ENCODE peak calls at places on chromosomes 13 and 19, in ten cellular contexts. One of them, this sample, is unnamed.
A peak's percentile ranks its signal among the peaks of the same experiment; 100 is the strongest.

GRCh38 chr13:49810464-49810824 is 18.0 kb upstream of the KPNA3 start:
- DNase-seq in heart left ventricle: no peak
- DNase-seq in fibroblast of mammary gland: no peak
- DNase-seq in body of pancreas: no peak
- DNase-seq in GM12865: no peak
- DNase-seq in kidney epithelial cell: no peak
- DNase-seq in cardiac muscle cell: no peak
- DNase-seq in stomach: no peak
- DNase-seq in foreskin fibroblast: no peak
- DNase-seq in fibroblast of lung: no peak
- DNase-seq in this sample: no peak

GRCh38 chr13:84418041-84418440 is 535.8 kb upstream of the SLITRK1 start:
- DNase-seq in heart left ventricle: no peak
- DNase-seq in fibroblast of mammary gland: no peak
- DNase-seq in body of pancreas: no peak
- DNase-seq in GM12865: no peak
- DNase-seq in kidney epithelial cell: no peak
- DNase-seq in cardiac muscle cell: no peak
- DNase-seq in stomach: no peak
- DNase-seq in foreskin fibroblast: no peak
- DNase-seq in fibroblast of lung: no peak
- DNase-seq in this sample: no peak

GRCh38 chr13:38223093-38223492 is 126.6 kb upstream of the UFM1 start:
- DNase-seq in heart left ventricle: no peak
- DNase-seq in fibroblast of mammary gland: peak; percentile 30
- DNase-seq in body of pancreas: no peak
- DNase-seq in GM12865: no peak
- DNase-seq in kidney epithelial cell: no peak
- DNase-seq in cardiac muscle cell: peak; percentile 64
- DNase-seq in stomach: no peak
- DNase-seq in foreskin fibroblast: no peak
- DNase-seq in fibroblast of lung: peak; percentile 52
- DNase-seq in this sample: no peak

GRCh38 chr13:25738797-25739196 is 313.0 kb downstream of the SHISA2 start:
- DNase-seq in heart left ventricle: no peak
- DNase-seq in fibroblast of mammary gland: no peak
- DNase-seq in body of pancreas: no peak
- DNase-seq in GM12865: no peak
- DNase-seq in kidney epithelial cell: no peak
- DNase-seq in cardiac muscle cell: peak; percentile 15
- DNase-seq in stomach: no peak
- DNase-seq in foreskin fibroblast: no peak
- DNase-seq in fibroblast of lung: no peak
- DNase-seq in this sample: no peak

GRCh38 chr19:51600940-51601575 is 29.1 kb downstream of the SIGLEC5 start:
- DNase-seq in heart left ventricle: no peak
- DNase-seq in fibroblast of mammary gland: no peak
- DNase-seq in body of pancreas: no peak
- DNase-seq in GM12865: peak; percentile 82
- DNase-seq in kidney epithelial cell: no peak
- DNase-seq in cardiac muscle cell: peak; percentile 2
- DNase-seq in stomach: no peak
- DNase-seq in foreskin fibroblast: no peak
- DNase-seq in fibroblast of lung: no peak
- DNase-seq in this sample: no peak

GRCh38 chr19:47106819-47107200 is 6.8 kb downstream of the ZC3H4 start:
- DNase-seq in heart left ventricle: no peak
- DNase-seq in fibroblast of mammary gland: peak; percentile 84
- DNase-seq in body of pancreas: no peak
- DNase-seq in GM12865: no peak
- DNase-seq in kidney epithelial cell: no peak
- DNase-seq in cardiac muscle cell: peak; percentile 45
- DNase-seq in stomach: no peak
- DNase-seq in foreskin fibroblast: peak; percentile 54
- DNase-seq in fibroblast of lung: peak; percentile 58
- DNase-seq in this sample: no peak

GRCh38 chr13:37561031-37561430 is 37.5 kb downstream of the POSTN start:
- DNase-seq in heart left ventricle: no peak
- DNase-seq in fibroblast of mammary gland: no peak
- DNase-seq in body of pancreas: no peak
- DNase-seq in GM12865: no peak
- DNase-seq in kidney epithelial cell: no peak
- DNase-seq in cardiac muscle cell: no peak
- DNase-seq in stomach: no peak
- DNase-seq in foreskin fibroblast: no peak
- DNase-seq in fibroblast of lung: peak; percentile 25
- DNase-seq in this sample: no peak

GRCh38 chr13:112641456-112641855 is 48.4 kb upstream of the ATP11A start:
- DNase-seq in heart left ventricle: no peak
- DNase-seq in fibroblast of mammary gland: no peak
- DNase-seq in body of pancreas: peak; percentile 78
- DNase-seq in GM12865: no peak
- DNase-seq in kidney epithelial cell: no peak
- DNase-seq in cardiac muscle cell: no peak
- DNase-seq in stomach: no peak
- DNase-seq in foreskin fibroblast: no peak
- DNase-seq in fibroblast of lung: no peak
- DNase-seq in this sample: no peak

GRCh38 chr13:48402325-48402962 is 10.5 kb downstream of the LPAR6 start:
- DNase-seq in heart left ventricle: no peak
- DNase-seq in fibroblast of mammary gland: no peak
- DNase-seq in body of pancreas: no peak
- DNase-seq in GM12865: peak; percentile 35
- DNase-seq in kidney epithelial cell: no peak
- DNase-seq in cardiac muscle cell: no peak
- DNase-seq in stomach: no peak
- DNase-seq in foreskin fibroblast: peak; percentile 7
- DNase-seq in fibroblast of lung: no peak
- DNase-seq in this sample: no peak

GRCh38 chr13:35940734-35941133 is 190.4 kb downstream of the DCLK1 start:
- DNase-seq in heart left ventricle: no peak
- DNase-seq in fibroblast of mammary gland: no peak
- DNase-seq in body of pancreas: no peak
- DNase-seq in GM12865: no peak
- DNase-seq in kidney epithelial cell: no peak
- DNase-seq in cardiac muscle cell: no peak
- DNase-seq in stomach: no peak
- DNase-seq in foreskin fibroblast: no peak
- DNase-seq in fibroblast of lung: no peak
- DNase-seq in this sample: no peak

GRCh38 chr13:41315466-41316047 is 4.5 kb downstream of the NAA16 start:
- DNase-seq in heart left ventricle: no peak
- DNase-seq in fibroblast of mammary gland: peak; percentile 46
- DNase-seq in body of pancreas: no peak
- DNase-seq in GM12865: peak; percentile 33
- DNase-seq in kidney epithelial cell: no peak
- DNase-seq in cardiac muscle cell: no peak
- DNase-seq in stomach: no peak
- DNase-seq in foreskin fibroblast: no peak
- DNase-seq in fibroblast of lung: peak; percentile 28
- DNase-seq in this sample: no peak

GRCh38 chr13:66634384-66634783 is 595.8 kb downstream of the PCDH9 start:
- DNase-seq in heart left ventricle: no peak
- DNase-seq in fibroblast of mammary gland: no peak
- DNase-seq in body of pancreas: no peak
- DNase-seq in GM12865: no peak
- DNase-seq in kidney epithelial cell: no peak
- DNase-seq in cardiac muscle cell: no peak
- DNase-seq in stomach: no peak
- DNase-seq in foreskin fibroblast: peak; percentile 17
- DNase-seq in fibroblast of lung: peak; percentile 47
- DNase-seq in this sample: no peak

GRCh38 chr13:113592571-113592970 is 8.0 kb downstream of the TFDP1 start:
- DNase-seq in heart left ventricle: no peak
- DNase-seq in fibroblast of mammary gland: no peak
- DNase-seq in body of pancreas: peak; percentile 0
- DNase-seq in GM12865: no peak
- DNase-seq in kidney epithelial cell: no peak
- DNase-seq in cardiac muscle cell: no peak
- DNase-seq in stomach: peak; percentile 5
- DNase-seq in foreskin fibroblast: no peak
- DNase-seq in fibroblast of lung: no peak
- DNase-seq in this sample: no peak

GRCh38 chr19:6464070-6464873 is at the start of gene CRB3:
- DNase-seq in heart left ventricle: no peak
- DNase-seq in fibroblast of mammary gland: no peak
- DNase-seq in body of pancreas: peak; percentile 97
- DNase-seq in GM12865: no peak
- DNase-seq in kidney epithelial cell: no peak
- DNase-seq in cardiac muscle cell: no peak
- DNase-seq in stomach: peak; percentile 96
- DNase-seq in foreskin fibroblast: no peak
- DNase-seq in fibroblast of lung: no peak
- DNase-seq in this sample: peak; percentile 96

GRCh38 chr19:45406165-45406956 is at the start of gene POLR1G:
- DNase-seq in heart left ventricle: peak; percentile 83
- DNase-seq in fibroblast of mammary gland: peak; percentile 78
- DNase-seq in body of pancreas: peak; percentile 82
- DNase-seq in GM12865: peak; percentile 87
- DNase-seq in kidney epithelial cell: no peak
- DNase-seq in cardiac muscle cell: peak; percentile 84
- DNase-seq in stomach: peak; percentile 78
- DNase-seq in foreskin fibroblast: peak; percentile 61
- DNase-seq in fibroblast of lung: peak; percentile 86
- DNase-seq in this sample: peak; percentile 90
- TF ChIP-seq CTCF in heart left ventricle: no peak
- TF ChIP-seq CTCF in fibroblast of mammary gland: no peak
- TF ChIP-seq CTCF in body of pancreas: peak; percentile 22
- TF ChIP-seq CTCF in GM12865: no peak
- TF ChIP-seq CTCF in kidney epithelial cell: no peak
- TF ChIP-seq CTCF in cardiac muscle cell: no peak
- TF ChIP-seq CTCF in stomach: no peak
- TF ChIP-seq CTCF in foreskin fibroblast: no peak
- TF ChIP-seq CTCF in fibroblast of lung: no peak
- TF ChIP-seq CTCF in this sample: no peak

GRCh38 chr19:5188548-5189317 is 151.9 kb downstream of the PTPRS start:
- DNase-seq in heart left ventricle: no peak
- DNase-seq in fibroblast of mammary gland: no peak
- DNase-seq in body of pancreas: no peak
- DNase-seq in GM12865: no peak
- DNase-seq in kidney epithelial cell: no peak
- DNase-seq in cardiac muscle cell: no peak
- DNase-seq in stomach: no peak
- DNase-seq in foreskin fibroblast: no peak
- DNase-seq in fibroblast of lung: no peak
- DNase-seq in this sample: no peak
- H3K4me3 ChIP-seq in heart left ventricle: no peak overlapping the region
- H3K4me3 ChIP-seq in fibroblast of mammary gland: no peak overlapping the region
- H3K4me3 ChIP-seq in body of pancreas: no peak overlapping the region
- H3K4me3 ChIP-seq in GM12865: no peak overlapping the region
- H3K4me3 ChIP-seq in kidney epithelial cell: no peak overlapping the region
- H3K4me3 ChIP-seq in cardiac muscle cell: no peak overlapping the region
- H3K4me3 ChIP-seq in stomach: no peak overlapping the region
- H3K4me3 ChIP-seq in foreskin fibroblast: no peak overlapping the region
- H3K4me3 ChIP-seq in fibroblast of lung: no peak overlapping the region
- H3K4me3 ChIP-seq in this sample: no peak overlapping the region

DNA sequence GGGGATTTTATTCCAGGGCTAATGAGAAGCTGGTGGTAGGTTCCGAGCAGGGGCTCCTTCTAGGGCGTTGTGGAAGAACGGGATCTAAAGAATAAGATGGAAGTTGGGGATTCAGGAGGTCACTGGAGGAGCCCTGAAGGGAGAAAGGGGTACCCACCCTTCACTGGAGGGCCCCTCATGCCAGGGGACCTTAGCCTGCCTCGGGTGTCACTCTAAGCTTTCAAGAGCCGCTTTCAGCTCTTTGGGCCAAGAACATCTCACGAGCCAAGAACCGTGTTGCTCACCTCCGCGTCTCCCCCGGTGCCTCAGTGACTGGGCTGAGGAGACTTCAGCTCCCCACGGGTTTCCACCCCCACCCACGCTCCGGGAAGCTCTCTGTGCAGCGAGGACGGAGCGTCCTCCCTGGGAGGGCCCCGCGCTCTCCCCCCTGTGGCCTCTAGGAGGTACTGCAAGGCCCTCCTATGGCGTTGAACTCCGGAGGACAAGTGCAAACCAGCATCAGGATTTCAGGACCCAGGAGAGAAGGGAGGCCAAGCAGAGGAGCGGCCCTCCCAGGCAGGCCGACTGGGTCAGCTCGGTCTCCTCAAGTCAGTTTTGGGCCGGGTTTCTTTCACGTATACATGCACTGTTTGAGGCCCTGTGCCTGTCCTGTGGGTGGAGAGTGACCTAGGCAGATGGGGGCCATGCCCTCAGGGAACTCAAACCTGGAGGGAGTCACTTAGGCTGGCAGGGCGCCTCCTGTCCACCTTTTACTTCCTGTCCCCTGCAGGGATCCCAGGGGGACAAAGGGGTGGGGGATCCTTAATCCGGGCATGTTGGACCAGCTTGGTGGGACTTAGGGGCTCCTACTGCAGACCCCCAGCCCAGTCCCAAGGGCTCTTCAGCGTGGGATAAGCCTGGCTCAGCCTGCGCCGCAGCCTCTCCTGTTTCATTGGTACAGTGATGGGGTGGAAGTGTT is 5.1 kb upstream of the KRTDAP start:
- DNase-seq in heart left ventricle: peak; percentile 73
- DNase-seq in fibroblast of mammary gland: peak; percentile 59
- DNase-seq in body of pancreas: peak; percentile 64
- DNase-seq in GM12865: peak; percentile 76
- DNase-seq in kidney epithelial cell: no peak
- DNase-seq in cardiac muscle cell: peak; percentile 81
- DNase-seq in stomach: peak; percentile 70
- DNase-seq in foreskin fibroblast: peak; percentile 61
- DNase-seq in fibroblast of lung: peak; percentile 45
- DNase-seq in this sample: peak; percentile 86
- TF ChIP-seq CTCF in heart left ventricle: peak; percentile 97
- TF ChIP-seq CTCF in fibroblast of mammary gland: peak; percentile 95
- TF ChIP-seq CTCF in body of pancreas: peak; percentile 95
- TF ChIP-seq CTCF in GM12865: peak; percentile 100
- TF ChIP-seq CTCF in kidney epithelial cell: peak; percentile 98
- TF ChIP-seq CTCF in cardiac muscle cell: peak; percentile 98
- TF ChIP-seq CTCF in stomach: peak; percentile 90
- TF ChIP-seq CTCF in foreskin fibroblast: peak; percentile 99
- TF ChIP-seq CTCF in fibroblast of lung: peak; percentile 95
- TF ChIP-seq CTCF in this sample: peak; percentile 98

DNA sequence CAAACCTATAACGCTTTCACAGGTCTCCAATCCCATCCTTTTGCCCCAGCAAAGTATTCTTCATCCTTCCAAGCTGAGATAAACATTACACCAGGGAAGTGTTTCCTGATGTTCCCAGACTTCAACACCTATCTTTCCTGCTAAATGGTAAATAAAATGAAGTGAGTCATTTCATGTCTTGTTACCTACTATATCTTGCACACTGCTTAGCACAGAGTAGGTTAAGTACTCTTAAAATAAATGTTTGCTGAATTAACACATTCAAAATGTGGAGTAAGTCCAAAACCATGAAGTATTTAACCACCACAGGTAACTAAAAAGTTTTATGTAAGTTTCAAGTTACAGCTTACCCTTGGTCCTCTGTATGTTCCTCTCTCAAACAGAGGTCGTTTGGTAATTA is 3.4 kb downstream of the RBM26 start:
- DNase-seq in heart left ventricle: no peak
- DNase-seq in fibroblast of mammary gland: no peak
- DNase-seq in body of pancreas: no peak
- DNase-seq in GM12865: no peak
- DNase-seq in kidney epithelial cell: no peak
- DNase-seq in cardiac muscle cell: no peak
- DNase-seq in stomach: no peak
- DNase-seq in foreskin fibroblast: no peak
- DNase-seq in fibroblast of lung: no peak
- DNase-seq in this sample: no peak
- H3K4me3 ChIP-seq in heart left ventricle: no peak overlapping the region
- H3K4me3 ChIP-seq in fibroblast of mammary gland: no peak overlapping the region
- H3K4me3 ChIP-seq in body of pancreas: no peak overlapping the region
- H3K4me3 ChIP-seq in GM12865: peak overlapping the region; percentile 99
- H3K4me3 ChIP-seq in kidney epithelial cell: no peak overlapping the region
- H3K4me3 ChIP-seq in cardiac muscle cell: peak overlapping the region; percentile 89
- H3K4me3 ChIP-seq in stomach: no peak overlapping the region
- H3K4me3 ChIP-seq in foreskin fibroblast: no peak overlapping the region
- H3K4me3 ChIP-seq in fibroblast of lung: no peak overlapping the region
- H3K4me3 ChIP-seq in this sample: no peak overlapping the region

This sample was measured in upper lobe of right lung.